ENCODE peak calls at places on chromosome 3, in four cellular contexts. Z is psoas muscle; H is naive thymus-derived CD4-positive, alpha-beta T cell; E is PC-3. L is an unnamed sample. For H3K4me1, the result is how much of the 10 kb centered on the place peaks cover.

GRCh38 chr3:183534249-183534648 is 21.3 kb downstream of the KLHL6 start:
- DNase-seq in Z (no peak), H (no peak), E (peak), L (peak)

GRCh38 chr3:141663993-141664392 is 74.1 kb upstream of the RNF7 start:
- DNase-seq in Z (no peak), H (no peak), E (no peak), L (no peak)

GRCh38 chr3:49377483-49377882 is 19.3 kb upstream of the GPX1 start:
- DNase-seq in Z (no peak), H (peak), E (peak), L (peak)

GRCh38 chr3:31275038-31275562 is 257.6 kb upstream of the STT3B start:
- DNase-seq in Z (no peak), H (no peak), E (peak), L (peak)

GRCh38 chr3:177420643-177421042 is 223.4 kb upstream of the TBL1XR1 start:
- DNase-seq in Z (no peak), H (no peak), E (peak), L (peak)

GRCh38 chr3:125498630-125499029 is 21.4 kb downstream of the SNX4 start:
- DNase-seq in Z (no peak), H (no peak), E (no peak), L (no peak)

GRCh38 chr3:124883766-124884473 is 3.2 kb downstream of the ITGB5 start:
- DNase-seq in Z (no peak), H (no peak), E (peak), L (peak)

GRCh38 chr3:165643433-165643824 is 193.8 kb downstream of the BCHE start:
- DNase-seq in Z (no peak), H (no peak), E (peak), L (peak)

GRCh38 chr3:113132571-113132996 is 78.8 kb upstream of the BOC start:
- DNase-seq in Z (no peak), H (no peak), E (peak), L (no peak)

GRCh38 chr3:124530916-124531315 is 199.3 kb upstream of the UMPS start:
- DNase-seq in Z (no peak), H (no peak), E (no peak), L (no peak)

GRCh38 chr3:97952280-97952679 is 20.0 kb downstream of the RIOX2 start:
- DNase-seq in Z (peak), H (no peak), E (peak), L (peak)

GRCh38 chr3:27721717-27722564 is at the start of gene EOMES:
- DNase-seq in Z (peak), H (peak), E (peak), L (peak)

GRCh38 chr3:110612045-110612444 is 459.6 kb upstream of the NECTIN3 start:
- DNase-seq in Z (no peak), H (no peak), E (no peak), L (no peak)

GRCh38 chr3:52873433-52874159 is 23.8 kb downstream of the STIMATE start:
- DNase-seq in Z (no peak), H (no peak), E (peak), L (peak)

GRCh38 chr3:187013080-187013838 is 82.9 kb downstream of the ST6GAL1 start:
- DNase-seq in Z (no peak), H (no peak), E (no peak), L (peak)

GRCh38 chr3:124818398-124819150 is 68.6 kb downstream of the ITGB5 start:
- DNase-seq in Z (no peak), H (no peak), E (no peak), L (peak)

GRCh38 chr3:180316321-180316720 is 279.6 kb upstream of the PEX5L start:
- DNase-seq in Z (no peak), H (no peak), E (no peak), L (no peak)

GRCh38 chr3:158663832-158664231 is 8.6 kb downstream of the LXN start:
- DNase-seq in Z (no peak), H (no peak), E (no peak), L (no peak)

GRCh38 chr3:15929944-15930571 is 132.3 kb upstream of the ANKRD28 start:
- DNase-seq in Z (no peak), H (no peak), E (no peak), L (no peak)

GRCh38 chr3:15932348-15933300 is 134.8 kb upstream of the ANKRD28 start:
- DNase-seq in Z (no peak), H (no peak), E (no peak), L (no peak)

GRCh38 chr3:15936347-15936746 is 138.6 kb upstream of the ANKRD28 start:
- DNase-seq in Z (no peak), H (no peak), E (no peak), L (no peak)

GRCh38 chr3:15934389-15935195 is 136.8 kb upstream of the ANKRD28 start:
- DNase-seq in Z (peak), H (no peak), E (no peak), L (no peak)

DNA sequence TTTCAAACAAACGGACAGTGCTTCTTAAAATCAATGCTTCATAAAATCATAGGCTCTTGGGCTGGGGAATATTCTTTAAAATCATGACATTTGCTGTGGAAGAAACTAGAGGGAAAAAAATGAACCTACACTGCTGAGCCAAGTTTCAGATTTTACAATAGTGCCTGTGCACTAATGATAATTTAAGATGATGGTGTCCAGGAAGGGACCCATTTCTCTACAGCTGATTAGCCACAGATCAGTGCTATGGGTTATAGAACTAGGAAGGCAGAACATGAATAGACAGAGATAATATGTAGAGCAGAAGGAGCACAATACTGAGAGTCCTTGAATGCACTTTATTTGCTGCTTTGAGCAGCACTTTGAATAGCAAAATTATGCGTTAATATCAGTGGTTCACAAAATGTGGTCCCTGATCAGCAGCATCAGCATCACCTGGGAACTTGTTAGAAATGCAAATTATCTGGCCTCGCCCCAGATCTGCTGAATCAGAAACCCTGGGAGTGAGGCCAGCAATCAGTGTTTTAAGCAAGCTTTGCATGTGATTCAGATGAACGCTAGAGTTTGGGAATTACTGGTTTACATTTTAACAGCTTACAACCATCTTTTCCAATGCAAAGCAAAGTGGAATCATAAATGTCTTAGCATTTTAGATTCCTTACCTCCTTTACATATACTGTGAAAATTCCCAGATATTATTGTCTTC is 135.8 kb upstream of the ANKRD28 start:
- DNase-seq in Z (no peak), H (no peak), E (no peak), L (peak)
- H3K4me1 ChIP-seq in Z (under half), H (under half), E (under half), L (under half)

GRCh38 chr3:65878831-65879230 is 159.9 kb downstream of the MAGI1 start:
- DNase-seq in Z (no peak), H (no peak), E (no peak), L (no peak)
- H3K4me3 ChIP-seq in Z (no peak), H (no peak), E (no peak), L (no peak)

GRCh38 chr3:127748754-127749327 is 73.5 kb downstream of the MGLL start:
- DNase-seq in Z (no peak), H (no peak), E (no peak), L (no peak)
- H3K4me1 ChIP-seq in Z (half or more), H (under half), E (half or more), L (under half)

DNA sequence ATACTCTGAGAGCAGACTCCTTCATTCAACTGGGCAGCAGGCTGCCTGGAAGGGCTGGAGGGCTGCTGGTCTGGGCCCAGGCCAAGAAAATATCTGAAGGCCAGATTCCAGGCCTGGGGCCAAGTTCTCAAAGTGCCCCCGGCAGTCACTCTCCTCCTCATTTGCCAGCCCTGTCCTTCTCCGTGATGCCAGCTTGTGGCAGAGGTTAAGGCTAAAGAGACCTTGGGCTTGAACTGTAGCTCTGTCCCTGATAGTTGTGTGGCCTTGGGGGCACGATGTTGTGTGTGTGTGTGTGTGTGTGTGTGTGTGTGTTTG is 39.0 kb downstream of the FAM3D start:
- DNase-seq in Z (no peak), H (no peak), E (peak), L (peak)
- H3K4me3 ChIP-seq in Z (no peak), H (no peak), E (no peak), L (no peak)

GRCh38 chr3:51392301-51393095 is 1.4 kb downstream of the RBM15B start:
- DNase-seq in Z (no peak), H (no peak), E (no peak), L (no peak)
- H3K4me1 ChIP-seq in Z (half or more), H (under half), E (under half), L (half or more)

GRCh38 chr3:144931590-144931989 is 960.0 kb downstream of the DIPK2A start:
- DNase-seq in Z (no peak), H (no peak), E (no peak), L (no peak)
- H3K4me3 ChIP-seq in Z (no peak), H (no peak), E (no peak), L (no peak)

DNA sequence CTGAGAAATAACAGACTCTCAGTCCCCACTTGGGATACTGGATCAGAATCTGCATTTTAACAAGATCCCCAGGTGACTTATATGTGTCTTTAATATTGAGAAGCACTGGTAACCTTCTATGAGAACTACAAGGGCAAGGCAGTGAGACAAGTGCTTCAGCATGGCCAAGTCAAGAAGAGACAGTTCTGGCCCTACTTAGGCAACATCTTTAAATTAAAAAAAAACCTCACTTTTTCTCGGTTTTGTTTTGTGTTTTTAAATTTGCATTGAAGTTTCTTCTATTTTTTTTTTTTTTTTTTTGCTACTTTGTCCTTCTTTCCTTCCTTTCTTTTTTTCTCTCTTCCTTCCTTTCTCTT is 42.5 kb upstream of the SPTSSB start:
- DNase-seq in Z (no peak), H (no peak), E (no peak), L (no peak)
- H3K4me1 ChIP-seq in Z (under half), H (under half), E (half or more), L (under half)